ENCODE peak calls at places on chromosomes 5 and 9, in six cellular contexts. One of them, this sample, is unnamed.

GRCh38 chr9:112861638-112862555 is 28.8 kb downstream of the SLC46A2 start:
- DNase-seq in substantia nigra: no peak
- DNase-seq in CD8-positive, alpha-beta memory T cell: no peak
- DNase-seq in SK-N-SH: no peak
- DNase-seq in coronary artery: no peak
- DNase-seq in tibial nerve: peak
- DNase-seq in this sample: no peak

GRCh38 chr9:75754090-75754489 is 136.4 kb upstream of the PCSK5 start:
- DNase-seq in CD8-positive, alpha-beta memory T cell: no peak
- DNase-seq in coronary artery: no peak
- DNase-seq in SK-N-SH: no peak
- DNase-seq in substantia nigra: no peak
- DNase-seq in tibial nerve: no peak
- DNase-seq in this sample: peak

GRCh38 chr9:81589819-81590218 is 99.5 kb downstream of the TLE1 start:
- DNase-seq in tibial nerve: no peak
- DNase-seq in SK-N-SH: no peak
- DNase-seq in coronary artery: no peak
- DNase-seq in CD8-positive, alpha-beta memory T cell: no peak
- DNase-seq in substantia nigra: no peak
- DNase-seq in this sample: no peak

GRCh38 chr5:147484708-147485020 is 25.2 kb downstream of the DPYSL3 start:
- DNase-seq in CD8-positive, alpha-beta memory T cell: no peak
- DNase-seq in tibial nerve: no peak
- DNase-seq in coronary artery: no peak
- DNase-seq in substantia nigra: no peak
- DNase-seq in SK-N-SH: no peak
- DNase-seq in this sample: no peak

GRCh38 chr5:167413503-167413902 is 877.9 kb upstream of the WWC1 start:
- DNase-seq in coronary artery: no peak
- DNase-seq in SK-N-SH: no peak
- DNase-seq in tibial nerve: no peak
- DNase-seq in CD8-positive, alpha-beta memory T cell: no peak
- DNase-seq in substantia nigra: no peak
- DNase-seq in this sample: no peak

GRCh38 chr9:136392538-136393449 is 7.2 kb downstream of the SNAPC4 start:
- DNase-seq in SK-N-SH: no peak
- DNase-seq in coronary artery: no peak
- DNase-seq in substantia nigra: no peak
- DNase-seq in CD8-positive, alpha-beta memory T cell: no peak
- DNase-seq in tibial nerve: no peak
- DNase-seq in this sample: peak

GRCh38 chr9:108017671-108018070 is 528.1 kb upstream of the KLF4 start:
- DNase-seq in SK-N-SH: no peak
- DNase-seq in tibial nerve: no peak
- DNase-seq in coronary artery: no peak
- DNase-seq in substantia nigra: no peak
- DNase-seq in CD8-positive, alpha-beta memory T cell: no peak
- DNase-seq in this sample: no peak

GRCh38 chr9:34406219-34406618 is 29.5 kb upstream of the MYORG start:
- DNase-seq in CD8-positive, alpha-beta memory T cell: no peak
- DNase-seq in substantia nigra: no peak
- DNase-seq in tibial nerve: no peak
- DNase-seq in SK-N-SH: no peak
- DNase-seq in coronary artery: no peak
- DNase-seq in this sample: no peak

GRCh38 chr9:17862081-17862480 is 283.2 kb downstream of the SH3GL2 start:
- DNase-seq in coronary artery: no peak
- DNase-seq in CD8-positive, alpha-beta memory T cell: no peak
- DNase-seq in substantia nigra: no peak
- DNase-seq in tibial nerve: no peak
- DNase-seq in SK-N-SH: no peak
- DNase-seq in this sample: no peak

GRCh38 chr5:88675159-88675757 is 207.7 kb downstream of the MEF2C start:
- DNase-seq in substantia nigra: peak
- DNase-seq in SK-N-SH: no peak
- DNase-seq in tibial nerve: no peak
- DNase-seq in coronary artery: no peak
- DNase-seq in CD8-positive, alpha-beta memory T cell: no peak
- DNase-seq in this sample: no peak

GRCh38 chr5:15612915-15613635 is 113.1 kb downstream of the FBXL7 start:
- DNase-seq in coronary artery: no peak
- DNase-seq in substantia nigra: no peak
- DNase-seq in SK-N-SH: no peak
- DNase-seq in CD8-positive, alpha-beta memory T cell: no peak
- DNase-seq in tibial nerve: no peak
- DNase-seq in this sample: no peak

GRCh38 chr9:94534901-94535300 is 20.0 kb upstream of the PCAT7 start:
- DNase-seq in CD8-positive, alpha-beta memory T cell: no peak
- DNase-seq in coronary artery: no peak
- DNase-seq in tibial nerve: no peak
- DNase-seq in substantia nigra: no peak
- DNase-seq in SK-N-SH: no peak
- DNase-seq in this sample: no peak

GRCh38 chr5:8522635-8523034 is 653.7 kb downstream of the MTRR start:
- DNase-seq in tibial nerve: no peak
- DNase-seq in SK-N-SH: no peak
- DNase-seq in substantia nigra: no peak
- DNase-seq in coronary artery: no peak
- DNase-seq in CD8-positive, alpha-beta memory T cell: no peak
- DNase-seq in this sample: no peak

GRCh38 chr9:80127920-80128319 is 556.2 kb downstream of the TLE4 start:
- DNase-seq in CD8-positive, alpha-beta memory T cell: no peak
- DNase-seq in substantia nigra: no peak
- DNase-seq in tibial nerve: no peak
- DNase-seq in SK-N-SH: no peak
- DNase-seq in coronary artery: no peak
- DNase-seq in this sample: no peak

GRCh38 chr5:164002653-164003052 is 497.2 kb downstream of the MAT2B start:
- DNase-seq in SK-N-SH: no peak
- DNase-seq in CD8-positive, alpha-beta memory T cell: no peak
- DNase-seq in substantia nigra: no peak
- DNase-seq in coronary artery: no peak
- DNase-seq in tibial nerve: no peak
- DNase-seq in this sample: no peak

GRCh38 chr5:147939431-147940114 is 33.2 kb upstream of the C5orf46 start:
- DNase-seq in tibial nerve: no peak
- DNase-seq in coronary artery: no peak
- DNase-seq in CD8-positive, alpha-beta memory T cell: no peak
- DNase-seq in SK-N-SH: no peak
- DNase-seq in substantia nigra: no peak
- DNase-seq in this sample: no peak

GRCh38 chr9:6551126-6551525 is 94.4 kb downstream of the GLDC start:
- DNase-seq in CD8-positive, alpha-beta memory T cell: no peak
- DNase-seq in substantia nigra: no peak
- DNase-seq in tibial nerve: no peak
- DNase-seq in coronary artery: no peak
- DNase-seq in SK-N-SH: no peak
- DNase-seq in this sample: no peak

GRCh38 chr9:20732118-20732517 is 48.1 kb downstream of the FOCAD start:
- DNase-seq in SK-N-SH: no peak
- DNase-seq in tibial nerve: no peak
- DNase-seq in substantia nigra: no peak
- DNase-seq in CD8-positive, alpha-beta memory T cell: no peak
- DNase-seq in coronary artery: no peak
- DNase-seq in this sample: no peak

GRCh38 chr9:114898741-114899140 is 31.6 kb downstream of the TNFSF8 start:
- DNase-seq in SK-N-SH: no peak
- DNase-seq in CD8-positive, alpha-beta memory T cell: peak
- DNase-seq in coronary artery: no peak
- DNase-seq in tibial nerve: no peak
- DNase-seq in substantia nigra: peak
- DNase-seq in this sample: peak

GRCh38 chr5:122126711-122127385 is 2.5 kb upstream of the ZNF474 start:
- DNase-seq in CD8-positive, alpha-beta memory T cell: no peak
- DNase-seq in substantia nigra: no peak
- DNase-seq in SK-N-SH: no peak
- DNase-seq in coronary artery: no peak
- DNase-seq in tibial nerve: peak
- DNase-seq in this sample: no peak

DNA sequence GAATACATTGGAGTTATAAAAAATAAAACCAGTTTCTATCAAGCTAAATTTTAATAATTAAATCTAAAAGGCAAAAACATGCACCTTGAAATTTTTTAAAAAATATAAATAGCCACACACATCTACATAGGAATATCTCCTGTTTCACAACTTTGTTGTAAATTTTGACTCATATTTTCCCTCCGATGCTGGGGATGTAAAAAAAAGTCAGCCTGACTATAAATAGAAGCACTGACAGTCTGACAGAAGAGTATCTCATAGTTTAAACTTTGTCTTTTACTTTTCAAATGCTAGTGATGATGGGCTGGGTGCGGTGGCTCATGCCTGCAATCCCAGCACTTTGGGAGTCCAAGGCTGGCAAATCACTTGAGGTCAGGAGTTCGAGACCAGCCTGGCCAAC is 159.5 kb downstream of the TTC39B start:
- DNase-seq in coronary artery: no peak
- DNase-seq in SK-N-SH: no peak
- DNase-seq in tibial nerve: no peak
- DNase-seq in CD8-positive, alpha-beta memory T cell: no peak
- DNase-seq in substantia nigra: no peak
- DNase-seq in this sample: no peak
- H3K27ac ChIP-seq in coronary artery: no peak
- H3K27ac ChIP-seq in SK-N-SH: no peak
- H3K27ac ChIP-seq in tibial nerve: no peak
- H3K27ac ChIP-seq in CD8-positive, alpha-beta memory T cell: no peak
- H3K27ac ChIP-seq in substantia nigra: no peak
- H3K27ac ChIP-seq in this sample: no peak

DNA sequence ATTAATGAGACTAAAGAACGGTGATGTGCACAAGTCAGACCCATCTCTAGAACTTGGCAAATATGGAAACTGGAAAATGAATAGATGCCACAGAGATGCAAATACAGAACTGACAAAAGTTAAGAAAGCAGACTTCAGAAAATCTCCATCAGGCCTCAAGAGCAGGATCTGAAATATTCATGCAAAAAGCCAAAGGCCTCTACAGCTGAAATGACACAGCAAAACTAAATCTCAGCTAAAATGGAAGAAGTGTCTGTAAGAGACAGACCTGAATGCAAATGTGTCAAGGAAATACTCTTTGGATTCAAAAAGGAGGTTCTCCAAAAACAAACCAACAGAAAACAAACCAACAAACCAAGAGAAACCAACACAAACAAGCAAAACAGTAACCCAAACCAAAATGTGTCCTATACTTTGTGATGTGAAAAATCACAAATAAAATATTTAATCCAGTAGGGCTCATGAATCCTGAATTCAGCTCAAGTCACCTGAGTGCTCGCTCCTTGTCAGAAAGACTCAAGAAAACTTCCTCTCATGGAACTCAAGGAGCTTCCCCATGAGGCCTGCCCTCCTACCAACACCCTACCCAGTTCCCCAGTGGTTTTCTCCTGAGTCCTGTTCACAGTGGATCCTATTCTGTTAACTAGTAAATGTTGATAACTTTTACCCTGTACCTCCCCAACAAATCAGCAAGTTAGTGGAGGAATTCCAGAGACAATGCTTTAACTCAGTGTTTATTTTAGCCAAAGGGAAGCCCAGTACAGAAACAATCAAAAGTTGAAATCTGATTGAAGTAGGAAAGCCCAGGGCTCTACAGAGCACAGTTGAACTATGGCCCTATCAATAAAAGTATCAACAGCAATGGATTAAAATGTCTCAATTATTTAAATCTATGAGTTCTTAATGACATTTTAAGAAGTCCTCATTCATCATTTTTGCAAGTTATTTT is 14.6 kb downstream of the MRPS27 start:
- DNase-seq in coronary artery: no peak
- DNase-seq in CD8-positive, alpha-beta memory T cell: no peak
- DNase-seq in SK-N-SH: no peak
- DNase-seq in substantia nigra: no peak
- DNase-seq in tibial nerve: no peak
- DNase-seq in this sample: no peak
- H3K27ac ChIP-seq in coronary artery: peak
- H3K27ac ChIP-seq in CD8-positive, alpha-beta memory T cell: no peak
- H3K27ac ChIP-seq in SK-N-SH: no peak
- H3K27ac ChIP-seq in substantia nigra: no peak
- H3K27ac ChIP-seq in tibial nerve: peak
- H3K27ac ChIP-seq in this sample: no peak

GRCh38 chr9:7783635-7784063 is 15.9 kb downstream of the DMAC1 start:
- DNase-seq in substantia nigra: no peak
- DNase-seq in SK-N-SH: no peak
- DNase-seq in CD8-positive, alpha-beta memory T cell: no peak
- DNase-seq in tibial nerve: no peak
- DNase-seq in coronary artery: no peak
- DNase-seq in this sample: no peak

GRCh38 chr9:7777776-7778175 is 21.8 kb downstream of the DMAC1 start:
- DNase-seq in substantia nigra: no peak
- DNase-seq in coronary artery: no peak
- DNase-seq in SK-N-SH: no peak
- DNase-seq in CD8-positive, alpha-beta memory T cell: no peak
- DNase-seq in tibial nerve: no peak
- DNase-seq in this sample: no peak

GRCh38 chr9:7782390-7783120 is 17.0 kb downstream of the DMAC1 start:
- DNase-seq in CD8-positive, alpha-beta memory T cell: no peak
- DNase-seq in SK-N-SH: no peak
- DNase-seq in coronary artery: no peak
- DNase-seq in tibial nerve: no peak
- DNase-seq in substantia nigra: no peak
- DNase-seq in this sample: no peak

GRCh38 chr9:7779201-7779600 is 20.4 kb downstream of the DMAC1 start:
- DNase-seq in CD8-positive, alpha-beta memory T cell: no peak
- DNase-seq in tibial nerve: no peak
- DNase-seq in substantia nigra: no peak
- DNase-seq in SK-N-SH: no peak
- DNase-seq in coronary artery: no peak
- DNase-seq in this sample: no peak

DNA sequence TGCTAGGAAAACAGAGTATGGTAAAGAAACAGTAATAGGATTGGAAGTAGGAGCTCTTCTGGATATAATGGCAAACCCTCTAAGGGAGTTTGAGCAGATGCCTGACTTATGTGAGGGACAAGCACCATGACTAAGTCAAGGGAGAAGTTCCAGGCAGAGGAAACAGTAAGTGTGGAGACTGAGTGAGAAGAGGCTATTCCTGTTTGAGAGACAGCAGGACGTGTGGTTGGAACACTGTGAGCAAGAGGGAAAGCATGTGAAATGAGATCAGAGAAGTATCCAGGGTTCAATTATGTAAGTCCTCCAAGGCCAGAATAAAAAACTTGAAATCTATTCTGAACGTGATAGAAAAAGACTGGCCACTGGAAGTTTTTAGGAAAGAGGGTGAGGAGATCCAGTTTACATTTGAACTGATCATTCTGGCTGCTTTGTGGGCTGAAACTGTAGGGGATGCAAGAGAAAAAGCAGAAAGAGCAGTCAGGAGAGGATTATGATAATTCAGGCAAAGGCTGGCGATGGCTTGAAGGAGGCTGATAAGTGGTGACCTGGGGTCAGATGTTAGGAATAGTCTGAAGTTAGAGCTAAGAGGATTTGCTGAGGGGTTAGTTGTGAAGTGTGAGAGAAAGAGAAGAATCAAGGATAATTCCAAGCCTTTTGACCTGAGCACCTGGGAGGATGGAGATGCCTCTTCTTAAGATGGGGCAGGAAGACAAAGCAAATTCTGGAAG is 19.2 kb downstream of the DMAC1 start:
- DNase-seq in coronary artery: no peak
- DNase-seq in CD8-positive, alpha-beta memory T cell: no peak
- DNase-seq in substantia nigra: no peak
- DNase-seq in tibial nerve: no peak
- DNase-seq in SK-N-SH: no peak
- DNase-seq in this sample: no peak
- H3K27ac ChIP-seq in coronary artery: no peak
- H3K27ac ChIP-seq in CD8-positive, alpha-beta memory T cell: no peak
- H3K27ac ChIP-seq in substantia nigra: no peak
- H3K27ac ChIP-seq in tibial nerve: no peak
- H3K27ac ChIP-seq in SK-N-SH: no peak
- H3K27ac ChIP-seq in this sample: no peak

GRCh38 chr5:172276214-172276613 is 7.3 kb downstream of the UBTD2 start:
- DNase-seq in coronary artery: no peak
- DNase-seq in SK-N-SH: no peak
- DNase-seq in tibial nerve: no peak
- DNase-seq in substantia nigra: no peak
- DNase-seq in CD8-positive, alpha-beta memory T cell: no peak
- DNase-seq in this sample: no peak
- H3K27ac ChIP-seq in coronary artery: no peak
- H3K27ac ChIP-seq in SK-N-SH: no peak
- H3K27ac ChIP-seq in tibial nerve: peak
- H3K27ac ChIP-seq in substantia nigra: no peak
- H3K27ac ChIP-seq in CD8-positive, alpha-beta memory T cell: no peak
- H3K27ac ChIP-seq in this sample: no peak